ENCODE peak calls at places on chromosome 11, in four cellular contexts. One of them, this sample, is unnamed. For H3K9me2 and H4K20me1, the result is how much of the 10 kb centered on the place peaks cover.

GRCh38 chr11:83865636-83866461 is 579.7 kb upstream of the CCDC90B start:
- DNase-seq in GM23248: peak
- DNase-seq in GM23338: no peak
- DNase-seq in PC-9: no peak
- DNase-seq in this sample: peak

GRCh38 chr11:12290477-12290922 is 86.9 kb upstream of the PARVA start:
- DNase-seq in GM23338: no peak
- DNase-seq in PC-9: no peak
- DNase-seq in GM23248: no peak
- DNase-seq in this sample: no peak

GRCh38 chr11:79579063-79579462 is 138.2 kb upstream of the TENM4 start:
- DNase-seq in GM23248: no peak
- DNase-seq in GM23338: no peak
- DNase-seq in PC-9: no peak
- DNase-seq in this sample: no peak

GRCh38 chr11:45455536-45455935 is 169.4 kb upstream of the SYT13 start:
- DNase-seq in PC-9: no peak
- DNase-seq in GM23248: peak
- DNase-seq in GM23338: no peak
- DNase-seq in this sample: no peak

GRCh38 chr11:73159981-73160777 is 18.1 kb upstream of the FCHSD2 start:
- DNase-seq in GM23248: no peak
- DNase-seq in GM23338: no peak
- DNase-seq in PC-9: no peak
- DNase-seq in this sample: no peak

GRCh38 chr11:8732276-8732675 is 49.7 kb downstream of the RPL27A start:
- DNase-seq in GM23338: no peak
- DNase-seq in GM23248: peak
- DNase-seq in PC-9: no peak
- DNase-seq in this sample: no peak

GRCh38 chr11:2653930-2654739 is 45.7 kb downstream of the KCNQ1OT1 start:
- DNase-seq in PC-9: no peak
- DNase-seq in GM23338: no peak
- DNase-seq in GM23248: no peak
- DNase-seq in this sample: no peak

GRCh38 chr11:16893456-16894076 is 120.6 kb downstream of the PLEKHA7 start:
- DNase-seq in GM23248: no peak
- DNase-seq in PC-9: peak
- DNase-seq in GM23338: peak
- DNase-seq in this sample: peak

GRCh38 chr11:88414385-88414861 is 76.9 kb upstream of the CTSC start:
- DNase-seq in GM23248: peak
- DNase-seq in GM23338: no peak
- DNase-seq in PC-9: peak
- DNase-seq in this sample: peak

GRCh38 chr11:78261367-78261766 is 72.6 kb downstream of the USP35 start:
- DNase-seq in GM23338: peak
- DNase-seq in PC-9: no peak
- DNase-seq in GM23248: no peak
- DNase-seq in this sample: no peak

GRCh38 chr11:69044111-69045013 is 4.4 kb upstream of the TPCN2 start:
- DNase-seq in GM23248: peak
- DNase-seq in GM23338: peak
- DNase-seq in PC-9: peak
- DNase-seq in this sample: peak

GRCh38 chr11:21810650-21811049 is 382.2 kb upstream of the ANO5 start:
- DNase-seq in GM23338: no peak
- DNase-seq in PC-9: no peak
- DNase-seq in GM23248: no peak
- DNase-seq in this sample: peak

GRCh38 chr11:121257976-121258375 is 34.6 kb upstream of the SC5D start:
- DNase-seq in PC-9: no peak
- DNase-seq in GM23338: no peak
- DNase-seq in GM23248: no peak
- DNase-seq in this sample: peak

GRCh38 chr11:57424802-57425564 is 1.9 kb downstream of the SLC43A3 start:
- DNase-seq in GM23248: peak
- DNase-seq in PC-9: no peak
- DNase-seq in GM23338: no peak
- DNase-seq in this sample: peak

GRCh38 chr11:85752890-85753581 is 57.9 kb downstream of the SYTL2 start:
- DNase-seq in PC-9: no peak
- DNase-seq in GM23248: no peak
- DNase-seq in GM23338: no peak
- DNase-seq in this sample: no peak

GRCh38 chr11:87266751-87267150 is 229.0 kb downstream of the TMEM135 start:
- DNase-seq in PC-9: no peak
- DNase-seq in GM23338: no peak
- DNase-seq in GM23248: no peak
- DNase-seq in this sample: no peak

GRCh38 chr11:48036011-48036410 is 55.7 kb downstream of the PTPRJ start:
- DNase-seq in GM23338: peak
- DNase-seq in PC-9: no peak
- DNase-seq in GM23248: peak
- DNase-seq in this sample: no peak

GRCh38 chr11:95254139-95254704 is 23.2 kb upstream of the SESN3 start:
- DNase-seq in GM23248: peak
- DNase-seq in PC-9: peak
- DNase-seq in GM23338: peak
- DNase-seq in this sample: peak

GRCh38 chr11:108432783-108433182 is 34.5 kb downstream of the C11orf65 start:
- DNase-seq in GM23338: no peak
- DNase-seq in GM23248: peak
- DNase-seq in PC-9: no peak
- DNase-seq in this sample: peak

GRCh38 chr11:35122308-35122707 is 16.7 kb upstream of the CD44 start:
- DNase-seq in PC-9: no peak
- DNase-seq in GM23248: no peak
- DNase-seq in GM23338: no peak
- DNase-seq in this sample: no peak

GRCh38 chr11:68950268-68950667 is 30.5 kb downstream of the MRGPRD start:
- DNase-seq in GM23248: peak
- DNase-seq in PC-9: peak
- DNase-seq in GM23338: peak
- DNase-seq in this sample: peak

GRCh38 chr11:1077033-1077416 is 2.4 kb downstream of the MUC2 start:
- DNase-seq in PC-9: no peak
- DNase-seq in GM23338: no peak
- DNase-seq in GM23248: no peak
- DNase-seq in this sample: no peak

GRCh38 chr11:21552910-21553309 is 640.0 kb upstream of the ANO5 start:
- DNase-seq in PC-9: no peak
- DNase-seq in GM23248: no peak
- DNase-seq in GM23338: no peak
- DNase-seq in this sample: peak

GRCh38 chr11:77202941-77203900 is 75.2 kb downstream of the MYO7A start:
- DNase-seq in GM23248: no peak
- DNase-seq in PC-9: no peak
- DNase-seq in GM23338: no peak
- DNase-seq in this sample: no peak

GRCh38 chr11:2795491-2795991 is 90.0 kb downstream of the CDKN1C start:
- DNase-seq in PC-9: no peak
- DNase-seq in GM23338: no peak
- DNase-seq in GM23248: no peak
- DNase-seq in this sample: no peak

GRCh38 chr11:1928891-1929541 is 9.5 kb downstream of the TNNT3 start:
- DNase-seq in PC-9: no peak
- DNase-seq in GM23248: no peak
- DNase-seq in GM23338: no peak
- DNase-seq in this sample: no peak

GRCh38 chr11:26011474-26011873 is 320.5 kb upstream of the ANO3 start:
- DNase-seq in PC-9: no peak
- DNase-seq in GM23338: peak
- DNase-seq in GM23248: no peak
- DNase-seq in this sample: no peak

GRCh38 chr11:40293655-40294342 is 1165.7 kb downstream of the LRRC4C start:
- DNase-seq in GM23248: peak
- DNase-seq in PC-9: peak
- DNase-seq in GM23338: peak
- DNase-seq in this sample: peak

DNA sequence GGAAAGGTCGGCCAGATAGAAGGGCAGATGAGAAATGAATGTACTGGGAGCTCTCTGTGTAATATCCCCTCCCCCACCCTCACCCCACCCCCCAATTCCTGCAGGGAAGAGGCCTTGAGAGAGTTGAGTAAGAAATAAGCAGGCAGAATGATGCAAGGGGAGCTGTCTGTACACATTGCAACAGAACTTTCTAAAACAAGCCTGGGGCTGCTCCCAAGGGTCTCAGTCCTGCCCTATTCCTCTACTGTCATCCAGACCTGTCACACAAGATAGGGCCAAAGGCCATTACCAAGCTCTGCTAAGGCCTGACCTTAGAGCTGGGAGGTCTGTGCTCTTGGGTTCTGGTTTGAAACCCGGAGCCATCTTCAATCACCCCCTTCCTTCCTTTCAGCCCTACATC is 5.7 kb upstream of the DGAT2 start:
- DNase-seq in GM23338: no peak
- DNase-seq in PC-9: no peak
- DNase-seq in GM23248: peak
- DNase-seq in this sample: no peak
- H3K27ac ChIP-seq in GM23338: no peak
- H3K27ac ChIP-seq in PC-9: peak
- H3K27ac ChIP-seq in GM23248: no peak
- H3K27ac ChIP-seq in this sample: no peak

DNA sequence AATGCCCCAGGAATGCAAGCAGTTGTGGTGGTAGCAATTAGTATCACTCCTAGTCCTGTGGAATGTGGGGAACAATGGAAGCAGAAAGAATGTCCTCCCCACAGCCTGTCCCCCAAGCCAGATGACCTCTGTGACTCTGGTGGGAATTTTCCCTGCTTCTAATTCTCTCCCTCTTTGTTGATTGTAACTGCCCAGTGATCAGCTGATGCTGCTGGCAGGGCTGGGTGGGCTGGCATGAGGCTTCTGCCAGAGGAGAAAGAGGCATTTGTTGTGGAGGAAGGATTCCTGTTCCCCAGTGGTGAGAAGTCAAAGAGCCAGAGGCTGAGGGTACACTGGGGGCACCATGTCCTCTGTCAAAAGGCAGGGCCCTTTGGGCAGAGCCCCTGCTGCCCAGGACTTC is 116.7 kb upstream of the NCAM1 start:
- DNase-seq in GM23248: no peak
- DNase-seq in GM23338: peak
- DNase-seq in PC-9: no peak
- DNase-seq in this sample: no peak
- H3K9me2 ChIP-seq in GM23248: under half
- H3K9me2 ChIP-seq in GM23338: under half
- H3K9me2 ChIP-seq in PC-9: under half
- H3K9me2 ChIP-seq in this sample: under half

GRCh38 chr11:10460611-10461275 is 5.7 kb downstream of the AMPD3 start:
- DNase-seq in GM23248: no peak
- DNase-seq in PC-9: no peak
- DNase-seq in GM23338: no peak
- DNase-seq in this sample: no peak
- H4K20me1 ChIP-seq in GM23248: under half
- H4K20me1 ChIP-seq in PC-9: under half
- H4K20me1 ChIP-seq in GM23338: under half
- H4K20me1 ChIP-seq in this sample: under half

GRCh38 chr11:75557649-75558494 is 4.2 kb upstream of the SERPINH1 start:
- DNase-seq in GM23338: no peak
- DNase-seq in PC-9: no peak
- DNase-seq in GM23248: peak
- DNase-seq in this sample: no peak

GRCh38 chr11:75562048-75562835 is at the start of gene SERPINH1:
- DNase-seq in GM23338: peak
- DNase-seq in GM23248: peak
- DNase-seq in PC-9: peak
- DNase-seq in this sample: peak

GRCh38 chr11:75561426-75562047 is 516 bp upstream of the SERPINH1 start:
- DNase-seq in GM23248: peak
- DNase-seq in GM23338: no peak
- DNase-seq in PC-9: no peak
- DNase-seq in this sample: no peak

GRCh38 chr11:75560644-75561043 is 1.4 kb upstream of the SERPINH1 start:
- DNase-seq in PC-9: no peak
- DNase-seq in GM23248: peak
- DNase-seq in GM23338: no peak
- DNase-seq in this sample: no peak

GRCh38 chr11:75558939-75559843 is 2.9 kb upstream of the SERPINH1 start:
- DNase-seq in GM23248: peak
- DNase-seq in GM23338: peak
- DNase-seq in PC-9: no peak
- DNase-seq in this sample: no peak
- H3K27ac ChIP-seq in GM23248: peak
- H3K27ac ChIP-seq in GM23338: peak
- H3K27ac ChIP-seq in PC-9: no peak
- H3K27ac ChIP-seq in this sample: no peak

DNA sequence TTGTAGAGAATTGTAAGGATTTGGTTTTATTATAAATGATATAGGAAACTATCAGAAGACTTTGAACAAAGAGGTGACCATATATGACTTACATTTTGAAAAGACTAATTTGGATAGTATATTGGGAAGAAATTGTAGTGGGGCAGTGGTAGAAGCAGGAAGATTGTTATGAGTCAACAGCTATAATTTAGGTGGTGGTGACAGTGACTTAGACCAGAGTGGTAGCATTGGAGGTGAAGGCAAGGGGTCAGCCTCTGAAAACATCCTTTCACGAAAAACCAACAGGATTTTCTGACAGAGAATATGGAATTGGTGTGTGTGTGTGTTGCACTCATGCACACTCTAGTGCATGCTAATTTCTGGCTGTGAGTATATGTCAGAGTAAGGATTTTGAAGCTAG is 8.1 kb upstream of the HBE1 start:
- DNase-seq in GM23248: no peak
- DNase-seq in GM23338: no peak
- DNase-seq in PC-9: no peak
- DNase-seq in this sample: no peak
- H3K9me2 ChIP-seq in GM23248: under half
- H3K9me2 ChIP-seq in GM23338: under half
- H3K9me2 ChIP-seq in PC-9: under half
- H3K9me2 ChIP-seq in this sample: under half

GRCh38 chr11:130249371-130249770 is 65.3 kb downstream of the ZBTB44 start:
- DNase-seq in PC-9: no peak
- DNase-seq in GM23338: no peak
- DNase-seq in GM23248: no peak
- DNase-seq in this sample: no peak
- H4K20me1 ChIP-seq in PC-9: under half
- H4K20me1 ChIP-seq in GM23338: under half
- H4K20me1 ChIP-seq in GM23248: under half
- H4K20me1 ChIP-seq in this sample: under half

GRCh38 chr11:119167933-119168332 is 592 bp upstream of the NLRX1 start:
- DNase-seq in GM23338: no peak
- DNase-seq in GM23248: peak
- DNase-seq in PC-9: no peak
- DNase-seq in this sample: peak
- H3K27ac ChIP-seq in GM23338: no peak
- H3K27ac ChIP-seq in GM23248: no peak
- H3K27ac ChIP-seq in PC-9: no peak
- H3K27ac ChIP-seq in this sample: no peak

This sample was measured in PC-3.